ENCODE peak calls at places on chromosome 11, in eight cellular contexts. R, B, M, H, T, X, V and N are unnamed samples.
A peak's percentile ranks its signal among the peaks of the same experiment; 100 is the strongest.

GRCh38 chr11:41534861-41535260 is 75.4 kb upstream of the LRRC4C start:
- DNase-seq in X (no peak), H (no peak), B (no peak), V (no peak), R (no peak), M (no peak), T (no peak), N (no peak)

GRCh38 chr11:115304774-115305472 is 199.3 kb downstream of the CADM1 start:
- DNase-seq in V (no peak), X (no peak), T (no peak), B (no peak), H (no peak), R (no peak), M (no peak), N (no peak)

GRCh38 chr11:65251476-65251875 is 10.3 kb upstream of the POLA2 start:
- DNase-seq in R (no peak), B (peak; percentile 30), X (no peak), H (no peak), M (no peak), T (peak; percentile 52), V (no peak), N (no peak)

GRCh38 chr11:42770444-42771065 is 541.2 kb upstream of the API5 start:
- DNase-seq in M (no peak), R (peak; percentile 41), T (no peak), X (peak; percentile 54), B (peak; percentile 25), H (no peak), V (peak; percentile 69), N (no peak)

GRCh38 chr11:14914536-14914935 is 22.5 kb upstream of the CYP2R1 start:
- DNase-seq in R (no peak), V (no peak), H (no peak), T (no peak), M (no peak), X (no peak), B (no peak), N (no peak)

GRCh38 chr11:60130496-60130895 is 42.0 kb downstream of the MS4A2 start:
- DNase-seq in M (no peak), T (no peak), H (peak; percentile 31), B (peak; percentile 1), R (no peak), V (peak; percentile 72), X (peak; percentile 82), N (no peak)

GRCh38 chr11:73266644-73267015 is 5.5 kb upstream of the P2RY6 start:
- DNase-seq in B (no peak), T (no peak), V (no peak), M (peak; percentile 54), H (no peak), X (no peak), R (no peak), N (no peak)

GRCh38 chr11:128298271-128298670 is 289.1 kb downstream of the ETS1 start:
- DNase-seq in H (no peak), M (no peak), B (no peak), T (no peak), V (no peak), R (no peak), X (no peak), N (no peak)

GRCh38 chr11:61870429-61871039 is 20.8 kb downstream of the FADS3 start:
- DNase-seq in X (no peak), V (no peak), T (no peak), M (no peak), H (no peak), B (peak; percentile 75), R (no peak), N (no peak)

GRCh38 chr11:47233989-47234668 is 14.5 kb downstream of the ACP2 start:
- DNase-seq in X (peak; percentile 60), R (no peak), T (no peak), B (peak; percentile 79), V (peak; percentile 76), M (no peak), H (peak; percentile 81), N (no peak)

GRCh38 chr11:15599376-15599775 is 484.7 kb downstream of the INSC start:
- DNase-seq in X (no peak), B (no peak), M (no peak), R (no peak), H (no peak), T (no peak), V (no peak), N (no peak)

GRCh38 chr11:1224491-1225385 is 1.9 kb downstream of the MUC5B start:
- DNase-seq in H (no peak), R (no peak), B (no peak), M (no peak), T (peak; percentile 50), X (no peak), V (peak; percentile 84), N (no peak)

GRCh38 chr11:65280646-65281045 is 18.9 kb downstream of the POLA2 start:
- DNase-seq in B (no peak), X (no peak), H (peak; percentile 54), M (no peak), R (no peak), V (no peak), T (no peak), N (no peak)

GRCh38 chr11:95375881-95376280 is 144.9 kb upstream of the SESN3 start:
- DNase-seq in M (no peak), X (no peak), R (no peak), H (peak; percentile 85), B (peak; percentile 98), V (no peak), T (no peak), N (peak; percentile 74)

GRCh38 chr11:3840289-3840869 is 380 bp downstream of the RHOG start:
- DNase-seq in R (no peak), V (peak; percentile 64), T (no peak), X (peak; percentile 28), H (no peak), B (no peak), M (no peak), N (no peak)

GRCh38 chr11:36500315-36500721 is 9.8 kb downstream of the TRAF6 start:
- DNase-seq in V (no peak), M (no peak), R (no peak), X (no peak), B (peak; percentile 92), H (peak; percentile 94), T (no peak), N (peak; percentile 63)

DNA sequence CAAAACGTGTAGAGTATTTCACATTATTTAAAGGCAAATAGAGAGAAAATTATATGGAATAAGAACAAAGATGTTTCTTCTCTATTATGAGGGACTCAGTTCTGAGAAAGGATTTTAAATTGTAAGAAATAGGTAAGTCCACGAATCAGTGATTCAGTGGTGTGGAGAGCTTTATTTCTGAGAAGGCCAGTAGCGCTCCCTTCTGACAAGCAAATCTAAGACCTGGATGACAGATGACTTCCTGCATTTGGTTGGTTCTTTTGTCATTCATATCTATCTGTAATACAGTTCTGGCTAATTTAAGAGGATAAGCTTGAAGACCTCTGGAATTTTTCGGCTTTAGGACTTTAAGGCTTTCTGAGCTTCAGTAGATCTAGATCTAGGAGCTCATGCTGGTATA is 7.0 kb downstream of the CD3E start:
- DNase-seq in M (no peak), R (no peak), X (no peak), V (no peak), H (no peak), T (no peak), B (no peak), N (no peak)
- H3K4me3 ChIP-seq in M (no peak overlapping the region), R (no peak overlapping the region), X (no peak overlapping the region), V (no peak overlapping the region), H (no peak overlapping the region), T (no peak overlapping the region), B (no peak overlapping the region), N (no peak overlapping the region)

DNA sequence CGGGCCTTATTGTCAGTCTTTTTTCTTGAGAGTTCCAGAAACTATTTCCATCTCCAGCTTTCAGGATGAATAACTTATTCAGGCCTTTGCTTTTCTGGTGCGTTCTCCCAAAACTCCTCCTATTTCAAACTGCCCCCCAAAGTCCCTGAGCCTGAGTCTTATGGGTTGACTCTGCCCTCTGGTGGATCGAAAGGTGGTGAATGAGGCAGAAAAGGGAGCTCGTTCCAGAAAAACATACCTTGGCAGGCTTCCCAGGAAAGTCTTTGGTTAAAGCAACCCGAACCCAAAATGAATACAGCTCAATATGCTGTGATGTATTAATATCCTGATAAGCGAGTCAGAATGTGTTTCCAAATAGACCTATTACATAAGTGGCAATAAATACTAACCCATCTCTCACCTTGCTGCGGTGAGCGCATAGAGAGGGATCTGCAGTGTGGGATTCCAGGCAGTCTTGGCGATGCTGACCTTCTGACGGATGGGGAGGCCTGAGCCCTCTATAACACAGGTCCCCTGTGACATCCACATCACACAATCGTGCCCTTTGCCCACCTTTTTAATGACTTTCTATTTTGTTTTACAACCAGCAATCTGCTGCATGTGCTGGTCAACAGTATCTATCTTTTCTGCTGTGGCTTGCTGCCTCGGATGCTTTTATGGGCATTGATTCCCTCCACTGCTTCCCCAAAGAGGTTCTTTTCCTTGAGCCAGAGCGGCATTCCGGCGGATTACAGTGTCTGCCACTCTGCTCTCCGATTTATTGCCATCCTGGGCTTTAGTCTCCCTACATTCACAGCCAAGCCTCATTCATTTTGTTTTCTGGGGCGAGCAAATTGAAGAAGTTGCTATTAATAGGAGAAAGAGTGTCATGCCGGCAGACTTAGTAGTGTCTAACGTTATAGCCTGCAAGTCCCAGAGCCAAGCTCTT is 756.8 kb downstream of the NTM start:
- DNase-seq in R (peak; percentile 63), B (peak; percentile 90), X (peak; percentile 71), H (peak; percentile 92), T (no peak), V (peak; percentile 78), M (peak; percentile 83), N (peak; percentile 68)
- TF ChIP-seq CTCF in R (peak; percentile 70), B (peak; percentile 88), X (no peak), H (peak; percentile 85), T (no peak), V (peak; percentile 77), M (peak; percentile 71), N (peak; percentile 78)

DNA sequence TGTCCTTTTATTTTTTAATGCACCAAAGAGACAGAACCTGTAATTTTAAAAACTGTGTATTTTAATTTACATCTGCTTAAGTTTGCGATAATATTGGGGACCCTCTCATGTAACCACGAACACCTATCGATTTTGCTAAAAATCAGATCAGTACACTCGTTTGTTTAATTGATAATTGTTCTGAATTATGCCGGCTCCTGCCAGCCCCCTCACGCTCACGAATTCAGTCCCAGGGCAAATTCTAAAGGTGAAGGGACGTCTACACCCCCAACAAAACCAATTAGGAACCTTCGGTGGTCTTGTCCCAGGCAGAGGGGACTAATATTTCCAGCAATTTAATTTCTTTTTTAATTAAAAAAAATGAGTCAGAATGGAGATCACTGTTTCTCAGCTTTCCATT is 1.1 kb upstream of the CCND1 start:
- DNase-seq in H (no peak), B (no peak), T (no peak), R (no peak), X (no peak), M (no peak), V (no peak), N (no peak)
- H3K4me3 ChIP-seq in H (peak overlapping the region; percentile 98), B (peak overlapping the region; percentile 99), T (no peak overlapping the region), R (peak overlapping the region; percentile 79), X (no peak overlapping the region), M (no peak overlapping the region), V (peak overlapping the region; percentile 79), N (peak overlapping the region; percentile 99)

DNA sequence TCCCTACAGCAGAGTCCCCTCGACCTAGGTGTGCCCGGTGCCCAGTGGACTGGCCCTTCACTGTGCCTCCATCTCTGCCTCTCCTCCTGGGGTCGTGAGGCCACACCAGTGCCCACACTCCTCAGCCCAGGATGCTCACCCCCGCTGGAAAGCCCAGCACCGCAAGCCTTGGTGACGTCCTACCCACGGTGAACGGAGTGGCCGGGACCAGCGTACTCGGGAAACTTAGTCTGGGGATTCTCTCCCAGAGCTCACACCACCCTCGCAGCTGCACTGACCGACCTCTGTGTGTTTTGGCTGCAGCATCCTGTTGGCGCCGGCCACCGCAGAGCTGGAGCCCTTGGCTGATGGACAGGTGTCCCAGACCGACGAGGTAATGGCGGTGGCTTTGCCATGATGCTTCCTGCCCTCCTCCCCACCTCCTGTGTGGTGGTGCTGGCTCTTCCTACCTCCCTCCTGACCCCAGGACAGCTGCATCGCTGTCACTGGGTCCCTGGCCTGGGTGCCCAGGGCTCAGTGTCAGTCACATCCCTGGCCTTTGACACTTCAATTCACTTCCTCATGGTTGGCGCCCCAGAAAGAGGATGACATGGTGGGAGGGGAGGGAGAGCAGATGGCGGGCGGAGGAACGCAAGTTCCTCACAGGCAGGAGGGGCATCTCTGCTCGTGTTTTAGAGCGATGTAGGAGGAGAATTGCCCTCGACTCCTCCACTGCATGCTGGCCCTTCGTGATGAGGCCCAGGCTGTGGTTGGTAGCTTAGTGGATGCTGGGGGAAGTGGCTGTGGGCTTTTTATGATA is 35.3 kb upstream of the KRTAP5-7 start:
- DNase-seq in R (no peak), H (no peak), X (peak; percentile 9), T (no peak), M (peak; percentile 40), V (no peak), B (no peak), N (no peak)
- TF ChIP-seq CTCF in R (no peak), H (no peak), X (no peak), T (no peak), M (no peak), V (no peak), B (no peak), N (no peak)